ENCODE peak calls at places on chromosomes 4 and X, in nine cellular contexts. W is GM06990; K is M059J; O is GDM1; D is MM.1S; J is activated T-helper 1 cell treated with anti-CD3 and anti-CD28 coated beads, Interleukin-2, amount 50 U/mL, for 16 hours; A is psoas muscle; N is fibroblast of the aortic adventitia; S is AG09309. F is an unnamed sample.

GRCh38 chr4:151518359-151518758 is 109.4 kb downstream of the FHIP1A start:
- DNase-seq in W (no peak), K (no peak), O (no peak), D (no peak), J (no peak), A (no peak), N (no peak), S (no peak), F (no peak)

GRCh38 chr4:80173841-80174240 is 23.5 kb upstream of the PRDM8 start:
- DNase-seq in W (no peak), K (peak), O (no peak), D (no peak), J (no peak), A (no peak), N (peak), S (peak), F (no peak)

GRCh38 chrX:119685225-119686066 is 7.5 kb downstream of the SEPTIN6 start:
- DNase-seq in W (peak), K (no peak), O (peak), D (peak), J (no peak), A (no peak), N (no peak), S (no peak), F (no peak)

GRCh38 chr4:120926358-120927025 is 4.0 kb upstream of the PRDM5 start:
- DNase-seq in W (no peak), K (no peak), O (no peak), D (no peak), J (no peak), A (no peak), N (no peak), S (no peak), F (no peak)

GRCh38 chr4:157128395-157128794 is 52.4 kb downstream of the GLRB start:
- DNase-seq in W (no peak), K (peak), O (no peak), D (peak), J (no peak), A (no peak), N (peak), S (peak), F (no peak)

GRCh38 chrX:153517421-153517820 is at the start of gene ATP2B3:
- DNase-seq in W (no peak), K (no peak), O (no peak), D (no peak), J (no peak), A (no peak), N (no peak), S (no peak), F (no peak)

GRCh38 chr4:187063251-187063650 is 339.6 kb upstream of the FAT1 start:
- DNase-seq in W (no peak), K (no peak), O (no peak), D (no peak), J (no peak), A (no peak), N (no peak), S (no peak), F (no peak)

GRCh38 chr4:118904935-118905334 is 16.3 kb downstream of the SYNPO2 start:
- DNase-seq in W (no peak), K (no peak), O (no peak), D (no peak), J (no peak), A (no peak), N (peak), S (no peak), F (no peak)

F was measured in neural crest cell.